ENCODE peak calls at places on chromosomes 6 and 20, in four cellular contexts. M, B, E and I are unnamed samples.
A peak's percentile ranks its signal among the peaks of the same experiment; 100 is the strongest.

GRCh38 chr6:51893356-51893755 is 194.1 kb downstream of the PKHD1 start:
- DNase-seq in M (no peak), B (no peak), E (no peak), I (no peak)

GRCh38 chr6:139243531-139243930 is 48.3 kb downstream of the TXLNB start:
- DNase-seq in M (no peak), B (no peak), E (no peak), I (no peak)

GRCh38 chr20:4141616-4142240 is 126.4 kb upstream of the RNF24 start:
- DNase-seq in M (no peak), B (no peak), E (no peak), I (no peak)

GRCh38 chr6:37917568-37917967 is 98.0 kb downstream of the ZFAND3 start:
- DNase-seq in M (no peak), B (no peak), E (no peak), I (no peak)

GRCh38 chr6:10266462-10266861 is 148.4 kb downstream of the TFAP2A start:
- DNase-seq in M (no peak), B (no peak), E (no peak), I (no peak)

GRCh38 chr6:156427345-156427744 is 349.8 kb upstream of the ARID1B start:
- DNase-seq in M (no peak), B (no peak), E (no peak), I (peak; percentile 70)

GRCh38 chr6:87925373-87926060 is 122.1 kb upstream of the SPACA1 start:
- DNase-seq in M (no peak), B (no peak), E (no peak), I (no peak)

GRCh38 chr20:38357653-38358207 is 11.4 kb downstream of the LBP start:
- DNase-seq in M (no peak), B (no peak), E (no peak), I (no peak)

GRCh38 chr6:27318973-27319372 is 6.9 kb upstream of the POM121L2 start:
- DNase-seq in M (no peak), B (no peak), E (no peak), I (no peak)

GRCh38 chr20:54208492-54209044 is 681 bp downstream of the PFDN4 start:
- DNase-seq in M (peak; percentile 53), B (no peak), E (no peak), I (no peak)

GRCh38 chr20:43746344-43747137 is 19.7 kb upstream of the GTSF1L start:
- DNase-seq in M (no peak), B (no peak), E (no peak), I (no peak)

GRCh38 chr20:41738584-41739193 is 120.5 kb upstream of the CHD6 start:
- DNase-seq in M (peak; percentile 62), B (no peak), E (peak; percentile 60), I (peak; percentile 76)

GRCh38 chr20:38076548-38076947 is 43.0 kb downstream of the RPRD1B start:
- DNase-seq in M (no peak), B (no peak), E (no peak), I (no peak)

GRCh38 chr6:120916844-120917243 is 417.4 kb downstream of the TBC1D32 start:
- DNase-seq in M (no peak), B (no peak), E (no peak), I (no peak)

GRCh38 chr6:24140572-24140971 is 14.6 kb downstream of the NRSN1 start:
- DNase-seq in M (peak; percentile 21), B (no peak), E (no peak), I (no peak)

GRCh38 chr6:74731921-74732320 is 473.9 kb downstream of the COL12A1 start:
- DNase-seq in M (no peak), B (no peak), E (no peak), I (no peak)

GRCh38 chr20:8722277-8722928 is 346.5 kb upstream of the PLCB4 start:
- DNase-seq in M (peak; percentile 56), B (peak; percentile 18), E (peak; percentile 42), I (no peak)

GRCh38 chr6:32944265-32944664 is 3.4 kb upstream of the HLA-DMB start:
- DNase-seq in M (no peak), B (no peak), E (no peak), I (no peak)

GRCh38 chr20:10280016-10280908 is 61.6 kb downstream of the SNAP25 start:
- DNase-seq in M (no peak), B (no peak), E (no peak), I (no peak)
- H3K4me3 ChIP-seq in M (no peak overlapping the region), B (no peak overlapping the region), E (no peak overlapping the region), I (no peak overlapping the region)

DNA sequence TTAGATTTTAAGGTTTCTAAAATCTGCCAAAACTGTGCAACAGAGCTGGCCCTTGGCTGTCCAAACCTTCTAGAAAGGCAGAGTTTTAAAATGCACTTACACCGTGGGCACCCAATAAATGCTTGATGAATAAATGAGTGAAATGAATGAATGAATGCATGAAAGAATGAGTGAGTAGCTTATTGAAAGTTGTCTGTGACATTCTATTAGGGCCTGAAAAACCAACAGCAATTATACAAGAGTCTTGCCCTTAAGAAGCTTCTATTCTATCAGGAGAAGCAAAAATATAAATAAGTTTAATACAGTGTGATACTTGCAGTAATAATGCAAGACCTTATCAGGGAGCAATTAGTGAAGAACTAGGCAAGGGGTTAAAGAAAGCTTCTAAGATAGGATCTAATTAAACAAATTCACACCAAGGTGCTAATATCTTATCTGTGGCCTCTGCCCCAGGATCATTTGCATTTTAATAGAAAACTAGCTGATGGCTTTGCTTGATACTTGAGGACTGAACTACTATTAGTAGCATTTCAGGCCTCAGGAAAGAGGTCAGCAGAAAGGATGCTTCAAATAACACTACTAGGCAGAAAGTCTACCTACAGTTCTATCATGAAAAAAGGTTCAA is 230.7 kb downstream of the GMPR start:
- DNase-seq in M (no peak), B (no peak), E (no peak), I (no peak)
- TF ChIP-seq POLR2A in M (no peak), B (no peak), E (no peak), I (no peak)

GRCh38 chr6:110529355-110529754 is 52.9 kb upstream of the SLC22A16 start:
- DNase-seq in M (no peak), B (no peak), E (no peak), I (no peak)

GRCh38 chr6:110528930-110529325 is 52.5 kb upstream of the SLC22A16 start:
- DNase-seq in M (no peak), B (no peak), E (no peak), I (no peak)

GRCh38 chr6:110527516-110527915 is 51.1 kb upstream of the SLC22A16 start:
- DNase-seq in M (no peak), B (no peak), E (no peak), I (no peak)

GRCh38 chr6:110526731-110527130 is 50.3 kb upstream of the SLC22A16 start:
- DNase-seq in M (no peak), B (no peak), E (no peak), I (no peak)

GRCh38 chr6:110528051-110528929 is 51.9 kb upstream of the SLC22A16 start:
- DNase-seq in M (peak; percentile 80), B (peak; percentile 43), E (peak; percentile 55), I (peak; percentile 59)
- H3K4me3 ChIP-seq in M (no peak overlapping the region), B (no peak overlapping the region), E (no peak overlapping the region), I (no peak overlapping the region)

GRCh38 chr6:43798688-43799444 is 28.9 kb downstream of the VEGFA start:
- DNase-seq in M (peak; percentile 20), B (no peak), E (peak; percentile 99), I (no peak)
- TF ChIP-seq POLR2A in M (no peak), B (no peak), E (peak; percentile 63), I (no peak)